ENCODE peak calls at places on chromosomes 13 and 19, in four cellular contexts. One of them, this sample, is unnamed.

GRCh38 chr13:91510058-91510457 is 111.6 kb downstream of the GPC5 start:
- DNase-seq in cardiac fibroblast: no peak
- DNase-seq in choroid plexus epithelial cell: no peak
- DNase-seq in NCI-H345: no peak
- DNase-seq in this sample: no peak

GRCh38 chr19:57171551-57172081 is 4.3 kb upstream of the DUXA start:
- DNase-seq in cardiac fibroblast: peak
- DNase-seq in NCI-H345: no peak
- DNase-seq in choroid plexus epithelial cell: peak
- DNase-seq in this sample: peak

GRCh38 chr13:85825454-85825853 is 26.2 kb upstream of the SLITRK6 start:
- DNase-seq in choroid plexus epithelial cell: peak
- DNase-seq in NCI-H345: no peak
- DNase-seq in cardiac fibroblast: no peak
- DNase-seq in this sample: no peak

GRCh38 chr13:110638814-110639806 is 23.8 kb downstream of the NAXD start:
- DNase-seq in NCI-H345: no peak
- DNase-seq in cardiac fibroblast: no peak
- DNase-seq in choroid plexus epithelial cell: no peak
- DNase-seq in this sample: peak

GRCh38 chr19:42255766-42256750 is 1.1 kb upstream of the ERF start:
- DNase-seq in choroid plexus epithelial cell: peak
- DNase-seq in cardiac fibroblast: peak
- DNase-seq in NCI-H345: no peak
- DNase-seq in this sample: peak

GRCh38 chr19:7942981-7943443 is 454 bp downstream of the TIMM44 start:
- DNase-seq in NCI-H345: no peak
- DNase-seq in choroid plexus epithelial cell: no peak
- DNase-seq in cardiac fibroblast: no peak
- DNase-seq in this sample: no peak

GRCh38 chr19:38285567-38285966 is 18.5 kb upstream of the C19orf33 start:
- DNase-seq in choroid plexus epithelial cell: peak
- DNase-seq in cardiac fibroblast: peak
- DNase-seq in NCI-H345: no peak
- DNase-seq in this sample: no peak

GRCh38 chr19:6873708-6874431 is 13.5 kb upstream of the ADGRE1 start:
- DNase-seq in NCI-H345: no peak
- DNase-seq in choroid plexus epithelial cell: no peak
- DNase-seq in cardiac fibroblast: no peak
- DNase-seq in this sample: no peak

GRCh38 chr13:31968473-31968872 is 63.1 kb upstream of the FRY start:
- DNase-seq in cardiac fibroblast: no peak
- DNase-seq in NCI-H345: no peak
- DNase-seq in choroid plexus epithelial cell: peak
- DNase-seq in this sample: no peak

GRCh38 chr19:12933287-12934072 is at the start of gene FARSA:
- DNase-seq in choroid plexus epithelial cell: peak
- DNase-seq in cardiac fibroblast: peak
- DNase-seq in NCI-H345: peak
- DNase-seq in this sample: peak

GRCh38 chr19:53808710-53809125 is 15.4 kb downstream of the NLRP12 start:
- DNase-seq in cardiac fibroblast: peak
- DNase-seq in NCI-H345: no peak
- DNase-seq in choroid plexus epithelial cell: peak
- DNase-seq in this sample: peak

GRCh38 chr19:18349524-18350128 is 9.2 kb downstream of the PGPEP1 start:
- DNase-seq in choroid plexus epithelial cell: peak
- DNase-seq in NCI-H345: peak
- DNase-seq in cardiac fibroblast: peak
- DNase-seq in this sample: peak